ENCODE peak calls at places on chromosome 5, in seven cellular contexts. One of them, this sample, is unnamed.

GRCh38 chr5:26430323-26430722 is 608.1 kb downstream of the CDH9 start:
- DNase-seq in adrenal gland: no peak
- DNase-seq in thyroid gland: no peak
- DNase-seq in ovary: no peak
- DNase-seq in transverse colon: no peak
- DNase-seq in IMR-90: no peak
- DNase-seq in suprapubic skin: no peak
- DNase-seq in this sample: no peak

GRCh38 chr5:29089591-29090141 is 2051.3 kb upstream of the CDH9 start:
- DNase-seq in adrenal gland: no peak
- DNase-seq in thyroid gland: no peak
- DNase-seq in ovary: no peak
- DNase-seq in transverse colon: no peak
- DNase-seq in IMR-90: no peak
- DNase-seq in suprapubic skin: no peak
- DNase-seq in this sample: no peak

GRCh38 chr5:149264432-149265069 is 7.1 kb upstream of the AFAP1L1 start:
- DNase-seq in adrenal gland: no peak
- DNase-seq in thyroid gland: no peak
- DNase-seq in ovary: no peak
- DNase-seq in transverse colon: peak
- DNase-seq in IMR-90: no peak
- DNase-seq in suprapubic skin: no peak
- DNase-seq in this sample: no peak

GRCh38 chr5:41143124-41143523 is 70.2 kb downstream of the C6 start:
- DNase-seq in adrenal gland: no peak
- DNase-seq in thyroid gland: no peak
- DNase-seq in ovary: no peak
- DNase-seq in transverse colon: no peak
- DNase-seq in IMR-90: no peak
- DNase-seq in suprapubic skin: no peak
- DNase-seq in this sample: no peak

GRCh38 chr5:180589771-180590542 is 1.3 kb downstream of the SCGB3A1 start:
- DNase-seq in adrenal gland: no peak
- DNase-seq in thyroid gland: no peak
- DNase-seq in ovary: peak
- DNase-seq in transverse colon: no peak
- DNase-seq in IMR-90: no peak
- DNase-seq in suprapubic skin: no peak
- DNase-seq in this sample: no peak

GRCh38 chr5:130874861-130875419 is 290.1 kb downstream of the HINT1 start:
- DNase-seq in adrenal gland: no peak
- DNase-seq in thyroid gland: no peak
- DNase-seq in ovary: no peak
- DNase-seq in transverse colon: no peak
- DNase-seq in IMR-90: no peak
- DNase-seq in suprapubic skin: no peak
- DNase-seq in this sample: no peak

GRCh38 chr5:109450129-109450877 is 40.5 kb upstream of the PJA2 start:
- DNase-seq in adrenal gland: no peak
- DNase-seq in thyroid gland: no peak
- DNase-seq in ovary: no peak
- DNase-seq in transverse colon: no peak
- DNase-seq in IMR-90: no peak
- DNase-seq in suprapubic skin: no peak
- DNase-seq in this sample: no peak

GRCh38 chr5:146706321-146706972 is 172.1 kb downstream of the PPP2R2B start:
- DNase-seq in adrenal gland: no peak
- DNase-seq in thyroid gland: no peak
- DNase-seq in ovary: no peak
- DNase-seq in transverse colon: no peak
- DNase-seq in IMR-90: no peak
- DNase-seq in suprapubic skin: no peak
- DNase-seq in this sample: no peak

GRCh38 chr5:43040287-43041098 is at the start of gene ANXA2R:
- DNase-seq in adrenal gland: peak
- DNase-seq in thyroid gland: peak
- DNase-seq in ovary: peak
- DNase-seq in transverse colon: peak
- DNase-seq in IMR-90: peak
- DNase-seq in suprapubic skin: peak
- DNase-seq in this sample: no peak

GRCh38 chr5:62305358-62305714 is 670 bp upstream of the KIF2A start:
- DNase-seq in adrenal gland: no peak
- DNase-seq in thyroid gland: no peak
- DNase-seq in ovary: no peak
- DNase-seq in transverse colon: no peak
- DNase-seq in IMR-90: no peak
- DNase-seq in suprapubic skin: no peak
- DNase-seq in this sample: no peak

GRCh38 chr5:62306494-62307363 is 723 bp downstream of the KIF2A start:
- DNase-seq in adrenal gland: peak
- DNase-seq in thyroid gland: peak
- DNase-seq in ovary: peak
- DNase-seq in transverse colon: peak
- DNase-seq in IMR-90: peak
- DNase-seq in suprapubic skin: peak
- DNase-seq in this sample: peak

GRCh38 chr5:62308439-62308838 is 2.4 kb downstream of the KIF2A start:
- DNase-seq in adrenal gland: no peak
- DNase-seq in thyroid gland: no peak
- DNase-seq in ovary: no peak
- DNase-seq in transverse colon: no peak
- DNase-seq in IMR-90: no peak
- DNase-seq in suprapubic skin: no peak
- DNase-seq in this sample: no peak

GRCh38 chr5:62307364-62307689 is 1.3 kb downstream of the KIF2A start:
- DNase-seq in adrenal gland: no peak
- DNase-seq in thyroid gland: no peak
- DNase-seq in ovary: no peak
- DNase-seq in transverse colon: no peak
- DNase-seq in IMR-90: no peak
- DNase-seq in suprapubic skin: no peak
- DNase-seq in this sample: no peak

DNA sequence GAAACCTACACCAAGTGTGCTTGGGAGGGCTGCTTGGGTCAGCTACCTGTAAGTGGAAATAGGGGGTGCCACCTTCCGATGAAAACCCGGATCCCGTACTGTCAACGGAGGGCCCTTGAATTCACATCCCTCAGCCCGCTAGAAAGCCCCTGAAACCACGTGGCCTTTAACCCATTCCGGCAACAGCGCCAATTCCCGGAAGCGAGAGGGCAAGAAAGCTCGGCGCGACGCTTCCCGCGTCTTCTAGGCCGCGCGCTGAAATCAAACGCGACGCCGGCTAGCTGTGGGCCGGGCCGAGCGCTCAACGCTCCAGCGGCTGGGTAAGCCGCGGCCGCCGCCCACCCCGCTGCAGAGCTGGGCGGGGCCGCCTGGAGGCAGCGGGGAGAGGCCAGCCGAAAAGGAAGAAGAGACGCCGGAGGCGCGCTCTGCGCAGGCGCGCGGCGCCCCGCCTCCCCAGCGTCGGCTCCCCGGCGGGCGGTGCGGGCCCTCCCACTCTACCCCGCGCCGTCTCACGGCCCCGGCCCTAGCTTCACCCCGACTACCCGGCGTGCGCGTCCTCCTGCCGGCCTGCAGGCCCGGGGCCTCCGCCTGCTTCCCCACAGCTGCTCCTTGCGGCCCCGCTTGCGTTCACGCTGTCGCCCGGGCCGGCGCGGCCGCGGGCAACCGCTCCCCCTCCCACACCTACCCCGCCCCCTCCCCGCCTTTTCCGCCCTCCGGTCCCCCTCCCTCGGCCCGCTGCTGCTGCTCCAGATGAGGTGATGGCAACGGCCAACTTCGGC is at the start of gene KIF2A:
- DNase-seq in adrenal gland: peak
- DNase-seq in thyroid gland: peak
- DNase-seq in ovary: peak
- DNase-seq in transverse colon: peak
- DNase-seq in IMR-90: peak
- DNase-seq in suprapubic skin: peak
- DNase-seq in this sample: peak
- TF ChIP-seq POLR2A in adrenal gland: peak
- TF ChIP-seq POLR2A in thyroid gland: no peak
- TF ChIP-seq POLR2A in ovary: peak
- TF ChIP-seq POLR2A in transverse colon: no peak
- TF ChIP-seq POLR2A in IMR-90: peak
- TF ChIP-seq POLR2A in suprapubic skin: peak
- TF ChIP-seq POLR2A in this sample: peak

DNA sequence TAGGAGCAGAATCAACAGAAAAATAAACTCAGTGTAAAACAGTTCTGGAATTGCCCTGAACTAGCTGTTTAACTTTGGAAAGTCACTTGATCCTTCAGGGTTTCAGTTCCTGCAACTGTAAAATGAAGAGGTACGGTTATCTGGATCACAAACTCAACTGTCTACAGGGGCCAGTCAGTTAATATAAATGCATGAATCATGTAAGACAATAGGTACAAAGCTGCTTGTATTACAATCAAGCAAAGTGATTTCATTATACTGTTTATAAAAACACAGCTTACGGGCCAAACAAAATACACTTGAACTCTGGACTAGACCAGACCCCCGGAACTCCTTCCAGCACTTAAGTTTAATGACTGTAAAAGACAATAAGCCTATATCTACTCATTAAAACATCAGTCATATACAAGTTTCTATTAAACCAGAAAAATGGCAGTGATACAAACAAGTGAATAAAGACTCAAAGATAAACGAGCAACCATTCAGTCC is 73.0 kb downstream of the MRPS27 start:
- DNase-seq in adrenal gland: no peak
- DNase-seq in thyroid gland: no peak
- DNase-seq in ovary: no peak
- DNase-seq in transverse colon: no peak
- DNase-seq in IMR-90: peak
- DNase-seq in suprapubic skin: no peak
- DNase-seq in this sample: no peak
- TF ChIP-seq POLR2A in adrenal gland: no peak
- TF ChIP-seq POLR2A in thyroid gland: no peak
- TF ChIP-seq POLR2A in ovary: no peak
- TF ChIP-seq POLR2A in transverse colon: no peak
- TF ChIP-seq POLR2A in IMR-90: no peak
- TF ChIP-seq POLR2A in suprapubic skin: no peak
- TF ChIP-seq POLR2A in this sample: no peak

GRCh38 chr5:112473989-112474388 is 54.9 kb upstream of the EPB41L4A start:
- DNase-seq in adrenal gland: no peak
- DNase-seq in thyroid gland: no peak
- DNase-seq in ovary: no peak
- DNase-seq in transverse colon: no peak
- DNase-seq in IMR-90: no peak
- DNase-seq in suprapubic skin: no peak
- DNase-seq in this sample: no peak

GRCh38 chr5:112475747-112476435 is 56.8 kb upstream of the EPB41L4A start:
- DNase-seq in adrenal gland: no peak
- DNase-seq in thyroid gland: no peak
- DNase-seq in ovary: no peak
- DNase-seq in transverse colon: no peak
- DNase-seq in IMR-90: no peak
- DNase-seq in suprapubic skin: no peak
- DNase-seq in this sample: no peak

GRCh38 chr5:112467467-112467866 is 48.4 kb upstream of the EPB41L4A start:
- DNase-seq in adrenal gland: no peak
- DNase-seq in thyroid gland: no peak
- DNase-seq in ovary: no peak
- DNase-seq in transverse colon: no peak
- DNase-seq in IMR-90: no peak
- DNase-seq in suprapubic skin: no peak
- DNase-seq in this sample: no peak

GRCh38 chr5:112472614-112473013 is 53.5 kb upstream of the EPB41L4A start:
- DNase-seq in adrenal gland: no peak
- DNase-seq in thyroid gland: no peak
- DNase-seq in ovary: no peak
- DNase-seq in transverse colon: no peak
- DNase-seq in IMR-90: no peak
- DNase-seq in suprapubic skin: no peak
- DNase-seq in this sample: no peak
- TF ChIP-seq POLR2A in adrenal gland: no peak
- TF ChIP-seq POLR2A in thyroid gland: no peak
- TF ChIP-seq POLR2A in ovary: no peak
- TF ChIP-seq POLR2A in transverse colon: no peak
- TF ChIP-seq POLR2A in IMR-90: no peak
- TF ChIP-seq POLR2A in suprapubic skin: no peak
- TF ChIP-seq POLR2A in this sample: no peak

GRCh38 chr5:126591549-126591948 is 3.5 kb downstream of the ALDH7A1 start:
- DNase-seq in adrenal gland: no peak
- DNase-seq in thyroid gland: no peak
- DNase-seq in ovary: no peak
- DNase-seq in transverse colon: no peak
- DNase-seq in IMR-90: no peak
- DNase-seq in suprapubic skin: no peak
- DNase-seq in this sample: no peak

GRCh38 chr5:126595486-126596083 is 566 bp upstream of the ALDH7A1 start:
- DNase-seq in adrenal gland: no peak
- DNase-seq in thyroid gland: peak
- DNase-seq in ovary: no peak
- DNase-seq in transverse colon: no peak
- DNase-seq in IMR-90: peak
- DNase-seq in suprapubic skin: no peak
- DNase-seq in this sample: no peak

GRCh38 chr5:126597156-126597555 is 2.1 kb upstream of the ALDH7A1 start:
- DNase-seq in adrenal gland: no peak
- DNase-seq in thyroid gland: no peak
- DNase-seq in ovary: no peak
- DNase-seq in transverse colon: no peak
- DNase-seq in IMR-90: peak
- DNase-seq in suprapubic skin: no peak
- DNase-seq in this sample: no peak

GRCh38 chr5:126594077-126594476 is 942 bp downstream of the ALDH7A1 start:
- DNase-seq in adrenal gland: no peak
- DNase-seq in thyroid gland: peak
- DNase-seq in ovary: no peak
- DNase-seq in transverse colon: no peak
- DNase-seq in IMR-90: peak
- DNase-seq in suprapubic skin: no peak
- DNase-seq in this sample: no peak

DNA sequence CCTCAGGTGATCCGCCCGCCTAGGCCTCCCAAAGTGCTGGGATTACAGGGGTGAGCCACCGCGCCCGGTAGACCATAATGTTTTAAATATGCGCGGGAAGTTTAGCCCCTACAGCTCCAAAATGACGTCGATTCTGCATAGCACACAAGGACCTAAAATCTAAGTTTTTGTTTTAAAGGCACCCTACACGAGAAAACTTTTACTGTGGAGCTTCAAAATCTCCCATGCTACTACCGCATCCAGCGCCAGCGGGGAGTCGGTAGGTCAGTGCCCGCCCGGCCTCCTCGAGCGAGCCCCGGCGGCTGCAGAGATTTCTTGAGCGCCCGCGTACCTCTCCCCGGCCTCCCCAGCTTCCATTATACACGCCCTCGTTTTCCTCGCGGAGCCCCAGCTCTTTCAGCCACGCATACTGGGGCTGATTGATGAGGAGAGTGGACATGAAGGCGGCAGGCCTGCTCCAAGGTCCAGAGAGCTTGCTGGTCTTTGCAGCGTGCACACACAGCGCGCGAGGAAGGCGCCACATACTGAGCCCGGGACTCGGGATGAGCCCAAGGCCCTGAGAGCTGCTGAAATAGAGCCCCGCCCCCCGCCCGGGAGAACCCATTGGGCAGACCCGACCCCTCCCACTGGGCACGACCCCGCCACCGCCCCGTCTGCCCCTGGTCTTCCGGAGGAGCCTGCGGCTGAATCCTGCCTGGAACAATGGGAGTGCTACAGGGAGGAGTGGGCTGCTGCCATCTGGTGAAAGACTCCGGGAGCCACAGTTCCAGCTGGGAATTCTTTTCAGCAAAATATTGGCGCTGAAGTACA is at the start of gene ALDH7A1:
- DNase-seq in adrenal gland: peak
- DNase-seq in thyroid gland: peak
- DNase-seq in ovary: peak
- DNase-seq in transverse colon: peak
- DNase-seq in IMR-90: no peak
- DNase-seq in suprapubic skin: peak
- DNase-seq in this sample: no peak
- TF ChIP-seq POLR2A in adrenal gland: peak
- TF ChIP-seq POLR2A in thyroid gland: peak
- TF ChIP-seq POLR2A in ovary: peak
- TF ChIP-seq POLR2A in transverse colon: peak
- TF ChIP-seq POLR2A in IMR-90: peak
- TF ChIP-seq POLR2A in suprapubic skin: peak
- TF ChIP-seq POLR2A in this sample: peak

This sample was measured in H54.